ENCODE peak calls at places on chromosomes 13 and 19, in seven cellular contexts. One of them, this sample, is unnamed. For H3K27me3, the result is how much of the 10 kb centered on the place peaks cover.

GRCh38 chr19:48630289-48631036 is 6.7 kb downstream of the DBP start:
- DNase-seq in CD8-positive, alpha-beta T cell: no peak
- DNase-seq in cardiac muscle cell: peak
- DNase-seq in PC-3: no peak
- DNase-seq in fibroblast of lung: peak
- DNase-seq in breast epithelium: no peak
- DNase-seq in ovary: peak
- DNase-seq in this sample: peak

GRCh38 chr13:51673165-51673564 is 88.9 kb downstream of the WDFY2 start:
- DNase-seq in breast epithelium: no peak
- DNase-seq in ovary: no peak
- DNase-seq in fibroblast of lung: peak
- DNase-seq in cardiac muscle cell: no peak
- DNase-seq in CD8-positive, alpha-beta T cell: no peak
- DNase-seq in PC-3: no peak
- DNase-seq in this sample: no peak

GRCh38 chr19:51341976-51342580 is at the start of gene VSIG10L:
- DNase-seq in breast epithelium: no peak
- DNase-seq in PC-3: peak
- DNase-seq in fibroblast of lung: no peak
- DNase-seq in CD8-positive, alpha-beta T cell: no peak
- DNase-seq in cardiac muscle cell: no peak
- DNase-seq in ovary: no peak
- DNase-seq in this sample: no peak

GRCh38 chr19:55345818-55346724 is 6.4 kb downstream of the KMT5C start:
- DNase-seq in ovary: peak
- DNase-seq in cardiac muscle cell: no peak
- DNase-seq in PC-3: no peak
- DNase-seq in fibroblast of lung: peak
- DNase-seq in CD8-positive, alpha-beta T cell: no peak
- DNase-seq in breast epithelium: no peak
- DNase-seq in this sample: no peak

GRCh38 chr19:18223860-18224524 is 2.2 kb downstream of the PDE4C start:
- DNase-seq in cardiac muscle cell: peak
- DNase-seq in PC-3: peak
- DNase-seq in ovary: peak
- DNase-seq in CD8-positive, alpha-beta T cell: no peak
- DNase-seq in fibroblast of lung: no peak
- DNase-seq in breast epithelium: no peak
- DNase-seq in this sample: no peak

GRCh38 chr19:54521022-54521859 is 18.6 kb downstream of the LAIR2 start:
- DNase-seq in cardiac muscle cell: no peak
- DNase-seq in PC-3: no peak
- DNase-seq in fibroblast of lung: no peak
- DNase-seq in breast epithelium: no peak
- DNase-seq in ovary: no peak
- DNase-seq in CD8-positive, alpha-beta T cell: no peak
- DNase-seq in this sample: no peak

GRCh38 chr19:5567360-5567970 is at the start of gene TINCR:
- DNase-seq in cardiac muscle cell: peak
- DNase-seq in ovary: no peak
- DNase-seq in PC-3: no peak
- DNase-seq in CD8-positive, alpha-beta T cell: no peak
- DNase-seq in breast epithelium: no peak
- DNase-seq in fibroblast of lung: no peak
- DNase-seq in this sample: no peak

GRCh38 chr13:77599351-77599750 is 63.8 kb downstream of the SCEL start:
- DNase-seq in breast epithelium: no peak
- DNase-seq in ovary: no peak
- DNase-seq in CD8-positive, alpha-beta T cell: no peak
- DNase-seq in cardiac muscle cell: no peak
- DNase-seq in fibroblast of lung: no peak
- DNase-seq in PC-3: no peak
- DNase-seq in this sample: no peak

GRCh38 chr19:23351806-23352205 is 43.5 kb downstream of the ZNF91 start:
- DNase-seq in fibroblast of lung: no peak
- DNase-seq in PC-3: no peak
- DNase-seq in cardiac muscle cell: no peak
- DNase-seq in ovary: no peak
- DNase-seq in breast epithelium: no peak
- DNase-seq in CD8-positive, alpha-beta T cell: no peak
- DNase-seq in this sample: no peak

GRCh38 chr19:55069137-55069858 is 6.3 kb upstream of the RDH13 start:
- DNase-seq in cardiac muscle cell: no peak
- DNase-seq in PC-3: peak
- DNase-seq in breast epithelium: peak
- DNase-seq in CD8-positive, alpha-beta T cell: no peak
- DNase-seq in fibroblast of lung: peak
- DNase-seq in ovary: no peak
- DNase-seq in this sample: no peak

GRCh38 chr19:18698321-18699167 is 15.1 kb downstream of the CRTC1 start:
- DNase-seq in CD8-positive, alpha-beta T cell: no peak
- DNase-seq in ovary: no peak
- DNase-seq in cardiac muscle cell: no peak
- DNase-seq in fibroblast of lung: no peak
- DNase-seq in breast epithelium: no peak
- DNase-seq in PC-3: peak
- DNase-seq in this sample: no peak

GRCh38 chr13:43072394-43072793 is 49.0 kb downstream of the DNAJC15 start:
- DNase-seq in CD8-positive, alpha-beta T cell: no peak
- DNase-seq in PC-3: no peak
- DNase-seq in cardiac muscle cell: no peak
- DNase-seq in ovary: no peak
- DNase-seq in breast epithelium: no peak
- DNase-seq in fibroblast of lung: no peak
- DNase-seq in this sample: no peak

GRCh38 chr13:90800082-90800746 is 547.3 kb upstream of the MIR17HG start:
- DNase-seq in ovary: peak
- DNase-seq in cardiac muscle cell: no peak
- DNase-seq in PC-3: no peak
- DNase-seq in fibroblast of lung: no peak
- DNase-seq in breast epithelium: no peak
- DNase-seq in CD8-positive, alpha-beta T cell: no peak
- DNase-seq in this sample: no peak

GRCh38 chr19:8302357-8302691 is 5.8 kb downstream of the CD320 start:
- DNase-seq in fibroblast of lung: no peak
- DNase-seq in CD8-positive, alpha-beta T cell: no peak
- DNase-seq in PC-3: no peak
- DNase-seq in breast epithelium: peak
- DNase-seq in cardiac muscle cell: no peak
- DNase-seq in ovary: peak
- DNase-seq in this sample: no peak

GRCh38 chr19:8333771-8334457 is 9.1 kb downstream of the KANK3 start:
- DNase-seq in ovary: no peak
- DNase-seq in PC-3: no peak
- DNase-seq in CD8-positive, alpha-beta T cell: no peak
- DNase-seq in breast epithelium: no peak
- DNase-seq in fibroblast of lung: no peak
- DNase-seq in cardiac muscle cell: peak
- DNase-seq in this sample: no peak

GRCh38 chr13:27578121-27579030 is 42.0 kb downstream of the LNX2 start:
- DNase-seq in CD8-positive, alpha-beta T cell: no peak
- DNase-seq in breast epithelium: no peak
- DNase-seq in fibroblast of lung: peak
- DNase-seq in PC-3: peak
- DNase-seq in cardiac muscle cell: no peak
- DNase-seq in ovary: no peak
- DNase-seq in this sample: peak

GRCh38 chr19:39205449-39205764 is 1.3 kb upstream of the SYCN start:
- DNase-seq in cardiac muscle cell: no peak
- DNase-seq in breast epithelium: no peak
- DNase-seq in fibroblast of lung: no peak
- DNase-seq in ovary: no peak
- DNase-seq in PC-3: no peak
- DNase-seq in CD8-positive, alpha-beta T cell: no peak
- DNase-seq in this sample: no peak

GRCh38 chr19:39004403-39004802 is 27.9 kb downstream of the FBXO27 start:
- DNase-seq in ovary: no peak
- DNase-seq in PC-3: no peak
- DNase-seq in cardiac muscle cell: no peak
- DNase-seq in breast epithelium: no peak
- DNase-seq in CD8-positive, alpha-beta T cell: no peak
- DNase-seq in fibroblast of lung: no peak
- DNase-seq in this sample: no peak

GRCh38 chr19:29587518-29587986 is 18.5 kb upstream of the POP4 start:
- DNase-seq in ovary: no peak
- DNase-seq in fibroblast of lung: peak
- DNase-seq in cardiac muscle cell: no peak
- DNase-seq in breast epithelium: no peak
- DNase-seq in CD8-positive, alpha-beta T cell: peak
- DNase-seq in PC-3: peak
- DNase-seq in this sample: peak

GRCh38 chr13:65479692-65480091 is 1750.4 kb downstream of the PCDH9 start:
- DNase-seq in ovary: no peak
- DNase-seq in breast epithelium: no peak
- DNase-seq in cardiac muscle cell: no peak
- DNase-seq in CD8-positive, alpha-beta T cell: no peak
- DNase-seq in fibroblast of lung: no peak
- DNase-seq in PC-3: peak
- DNase-seq in this sample: no peak

DNA sequence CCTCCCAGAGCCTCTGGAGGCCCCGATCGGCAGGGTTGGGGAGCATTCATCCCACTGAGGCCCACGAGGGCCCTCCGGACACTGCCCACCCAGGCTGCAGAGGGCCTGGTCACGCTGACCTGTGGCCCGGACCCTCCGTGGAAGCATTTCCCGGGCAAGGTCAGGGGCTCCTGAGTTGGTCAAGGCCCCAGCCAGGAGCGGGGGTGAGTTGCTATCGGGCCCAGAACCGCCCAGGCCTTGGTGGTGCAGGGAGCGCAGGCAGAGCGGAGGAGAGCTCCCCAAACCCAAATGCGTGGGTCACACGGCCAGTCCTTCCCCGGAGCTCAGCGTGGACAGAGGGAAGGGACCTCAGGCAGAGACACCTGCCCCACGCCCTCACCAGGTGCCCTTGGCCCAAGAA is 25.7 kb downstream of the GPX4 start:
- DNase-seq in cardiac muscle cell: no peak
- DNase-seq in PC-3: no peak
- DNase-seq in CD8-positive, alpha-beta T cell: no peak
- DNase-seq in ovary: no peak
- DNase-seq in breast epithelium: no peak
- DNase-seq in fibroblast of lung: no peak
- DNase-seq in this sample: no peak
- H3K4me3 ChIP-seq in cardiac muscle cell: no peak
- H3K4me3 ChIP-seq in PC-3: no peak
- H3K4me3 ChIP-seq in CD8-positive, alpha-beta T cell: no peak
- H3K4me3 ChIP-seq in ovary: no peak
- H3K4me3 ChIP-seq in breast epithelium: peak
- H3K4me3 ChIP-seq in fibroblast of lung: no peak
- H3K4me3 ChIP-seq in this sample: no peak

GRCh38 chr13:29423050-29423449 is 172.4 kb downstream of the SLC7A1 start:
- DNase-seq in breast epithelium: no peak
- DNase-seq in ovary: no peak
- DNase-seq in cardiac muscle cell: no peak
- DNase-seq in CD8-positive, alpha-beta T cell: no peak
- DNase-seq in PC-3: no peak
- DNase-seq in fibroblast of lung: no peak
- DNase-seq in this sample: no peak

GRCh38 chr13:29428992-29429315 is 166.5 kb downstream of the SLC7A1 start:
- DNase-seq in PC-3: no peak
- DNase-seq in breast epithelium: no peak
- DNase-seq in ovary: no peak
- DNase-seq in CD8-positive, alpha-beta T cell: no peak
- DNase-seq in fibroblast of lung: no peak
- DNase-seq in cardiac muscle cell: no peak
- DNase-seq in this sample: no peak

GRCh38 chr13:29429496-29429895 is 166.0 kb downstream of the SLC7A1 start:
- DNase-seq in CD8-positive, alpha-beta T cell: no peak
- DNase-seq in PC-3: no peak
- DNase-seq in fibroblast of lung: no peak
- DNase-seq in ovary: no peak
- DNase-seq in breast epithelium: no peak
- DNase-seq in cardiac muscle cell: no peak
- DNase-seq in this sample: no peak

GRCh38 chr13:29428310-29428991 is 167.0 kb downstream of the SLC7A1 start:
- DNase-seq in ovary: peak
- DNase-seq in CD8-positive, alpha-beta T cell: no peak
- DNase-seq in PC-3: no peak
- DNase-seq in cardiac muscle cell: peak
- DNase-seq in breast epithelium: no peak
- DNase-seq in fibroblast of lung: peak
- DNase-seq in this sample: no peak

DNA sequence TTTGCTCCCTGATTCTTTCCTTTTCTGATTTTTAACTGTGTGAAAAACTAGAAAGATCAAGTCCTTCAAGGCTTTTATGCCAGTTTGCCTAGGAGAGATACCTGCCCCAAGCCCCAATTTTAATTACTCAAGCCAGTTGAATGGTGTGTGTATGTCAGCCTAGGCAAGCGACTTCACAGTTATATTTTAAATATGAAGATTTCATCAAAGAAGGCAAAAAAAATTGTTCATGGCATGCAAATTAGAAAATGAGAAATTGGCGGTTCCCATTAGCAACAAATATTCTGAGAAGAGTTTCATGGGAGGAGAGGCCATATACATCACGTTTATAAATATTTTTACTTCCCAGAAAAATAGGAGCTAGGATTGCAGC is 167.6 kb downstream of the SLC7A1 start:
- DNase-seq in cardiac muscle cell: no peak
- DNase-seq in CD8-positive, alpha-beta T cell: no peak
- DNase-seq in ovary: no peak
- DNase-seq in fibroblast of lung: no peak
- DNase-seq in breast epithelium: no peak
- DNase-seq in PC-3: no peak
- DNase-seq in this sample: no peak
- H3K27me3 ChIP-seq in cardiac muscle cell: under half
- H3K27me3 ChIP-seq in CD8-positive, alpha-beta T cell: under half
- H3K27me3 ChIP-seq in ovary: under half
- H3K27me3 ChIP-seq in fibroblast of lung: under half
- H3K27me3 ChIP-seq in breast epithelium: under half
- H3K27me3 ChIP-seq in PC-3: half or more
- H3K27me3 ChIP-seq in this sample: under half

DNA sequence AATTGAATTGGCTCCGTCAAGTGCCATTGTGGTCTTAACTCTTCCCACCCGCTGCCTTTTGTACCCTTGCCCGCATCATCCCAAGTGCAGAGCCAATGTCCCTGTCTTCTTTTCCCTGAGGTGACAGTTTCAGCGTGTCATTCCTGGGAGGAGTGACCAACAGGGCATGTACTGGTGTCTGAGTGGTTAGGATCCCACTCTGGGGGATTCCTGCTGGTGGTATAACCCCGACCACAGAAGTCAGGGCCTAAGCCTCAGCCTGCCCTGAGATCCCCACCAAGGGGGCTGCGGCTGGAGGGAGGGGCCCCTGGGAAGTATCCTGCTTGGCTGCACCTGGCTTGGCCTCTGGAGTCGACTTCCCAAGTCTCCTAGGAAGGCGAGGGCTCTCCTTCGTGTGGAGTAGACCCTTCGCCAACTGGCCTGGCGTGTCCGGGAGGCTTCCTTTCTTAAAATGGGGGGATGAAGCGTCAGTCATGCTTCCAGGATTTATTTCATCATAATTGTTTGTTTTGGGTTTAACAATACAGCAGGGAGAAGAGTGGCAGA is 40.6 kb downstream of the NFIX start:
- DNase-seq in cardiac muscle cell: no peak
- DNase-seq in PC-3: no peak
- DNase-seq in breast epithelium: no peak
- DNase-seq in CD8-positive, alpha-beta T cell: no peak
- DNase-seq in fibroblast of lung: no peak
- DNase-seq in ovary: no peak
- DNase-seq in this sample: no peak
- H3K27ac ChIP-seq in cardiac muscle cell: no peak
- H3K27ac ChIP-seq in PC-3: peak
- H3K27ac ChIP-seq in breast epithelium: peak
- H3K27ac ChIP-seq in CD8-positive, alpha-beta T cell: no peak
- H3K27ac ChIP-seq in fibroblast of lung: peak
- H3K27ac ChIP-seq in ovary: no peak
- H3K27ac ChIP-seq in this sample: no peak

GRCh38 chr19:44822177-44822576 is 13.3 kb downstream of the BCAM start:
- DNase-seq in CD8-positive, alpha-beta T cell: no peak
- DNase-seq in cardiac muscle cell: no peak
- DNase-seq in fibroblast of lung: no peak
- DNase-seq in PC-3: no peak
- DNase-seq in ovary: no peak
- DNase-seq in breast epithelium: no peak
- DNase-seq in this sample: no peak
- H3K4me3 ChIP-seq in CD8-positive, alpha-beta T cell: no peak
- H3K4me3 ChIP-seq in cardiac muscle cell: no peak
- H3K4me3 ChIP-seq in fibroblast of lung: no peak
- H3K4me3 ChIP-seq in PC-3: no peak
- H3K4me3 ChIP-seq in ovary: no peak
- H3K4me3 ChIP-seq in breast epithelium: no peak
- H3K4me3 ChIP-seq in this sample: no peak